ENCODE peak calls at places on chromosomes 2 and 18, in six cellular contexts. One of them, this sample, is unnamed.

GRCh38 chr2:145323512-145323911 is 803.6 kb upstream of the ZEB2 start:
- DNase-seq in A549: no peak
- DNase-seq in tibial nerve: no peak
- DNase-seq in IMR-90: peak; percentile 41
- DNase-seq in endodermal cell: no peak
- DNase-seq in body of pancreas: no peak
- DNase-seq in this sample: no peak

GRCh38 chr2:173264603-173265366 is 89.9 kb upstream of the CDCA7 start:
- DNase-seq in A549: no peak
- DNase-seq in tibial nerve: peak; percentile 17
- DNase-seq in IMR-90: no peak
- DNase-seq in endodermal cell: peak; percentile 51
- DNase-seq in body of pancreas: no peak
- DNase-seq in this sample: peak; percentile 50

GRCh38 chr18:12947355-12948054 is at the start of gene SEH1L:
- DNase-seq in A549: peak; percentile 61
- DNase-seq in tibial nerve: peak; percentile 98
- DNase-seq in IMR-90: peak; percentile 98
- DNase-seq in endodermal cell: peak; percentile 100
- DNase-seq in body of pancreas: peak; percentile 100
- DNase-seq in this sample: peak; percentile 99

GRCh38 chr2:36060133-36060532 is 295.4 kb upstream of the CRIM1 start:
- DNase-seq in A549: no peak
- DNase-seq in tibial nerve: no peak
- DNase-seq in IMR-90: no peak
- DNase-seq in endodermal cell: no peak
- DNase-seq in body of pancreas: no peak
- DNase-seq in this sample: no peak

GRCh38 chr2:233698740-233699139 is 6.0 kb downstream of the UGT1A6 start:
- DNase-seq in A549: no peak
- DNase-seq in tibial nerve: no peak
- DNase-seq in IMR-90: no peak
- DNase-seq in endodermal cell: no peak
- DNase-seq in body of pancreas: no peak
- DNase-seq in this sample: no peak

GRCh38 chr2:136141510-136142154 is 23.7 kb upstream of the CXCR4 start:
- DNase-seq in A549: no peak
- DNase-seq in tibial nerve: no peak
- DNase-seq in IMR-90: no peak
- DNase-seq in endodermal cell: no peak
- DNase-seq in body of pancreas: no peak
- DNase-seq in this sample: no peak

GRCh38 chr18:13680612-13681011 is 45.7 kb downstream of the FAM210A start:
- DNase-seq in A549: peak; percentile 7
- DNase-seq in tibial nerve: no peak
- DNase-seq in IMR-90: no peak
- DNase-seq in endodermal cell: peak; percentile 80
- DNase-seq in body of pancreas: no peak
- DNase-seq in this sample: peak; percentile 32

GRCh38 chr2:237691908-237692600 is 64.7 kb downstream of the LRRFIP1 start:
- DNase-seq in A549: peak; percentile 68
- DNase-seq in tibial nerve: peak; percentile 91
- DNase-seq in IMR-90: peak; percentile 80
- DNase-seq in endodermal cell: peak; percentile 98
- DNase-seq in body of pancreas: peak; percentile 93
- DNase-seq in this sample: peak; percentile 96

GRCh38 chr2:214069254-214069653 is 341.6 kb upstream of the VWC2L start:
- DNase-seq in A549: peak; percentile 52
- DNase-seq in tibial nerve: peak; percentile 5
- DNase-seq in IMR-90: peak; percentile 93
- DNase-seq in endodermal cell: no peak
- DNase-seq in body of pancreas: no peak
- DNase-seq in this sample: no peak

DNA sequence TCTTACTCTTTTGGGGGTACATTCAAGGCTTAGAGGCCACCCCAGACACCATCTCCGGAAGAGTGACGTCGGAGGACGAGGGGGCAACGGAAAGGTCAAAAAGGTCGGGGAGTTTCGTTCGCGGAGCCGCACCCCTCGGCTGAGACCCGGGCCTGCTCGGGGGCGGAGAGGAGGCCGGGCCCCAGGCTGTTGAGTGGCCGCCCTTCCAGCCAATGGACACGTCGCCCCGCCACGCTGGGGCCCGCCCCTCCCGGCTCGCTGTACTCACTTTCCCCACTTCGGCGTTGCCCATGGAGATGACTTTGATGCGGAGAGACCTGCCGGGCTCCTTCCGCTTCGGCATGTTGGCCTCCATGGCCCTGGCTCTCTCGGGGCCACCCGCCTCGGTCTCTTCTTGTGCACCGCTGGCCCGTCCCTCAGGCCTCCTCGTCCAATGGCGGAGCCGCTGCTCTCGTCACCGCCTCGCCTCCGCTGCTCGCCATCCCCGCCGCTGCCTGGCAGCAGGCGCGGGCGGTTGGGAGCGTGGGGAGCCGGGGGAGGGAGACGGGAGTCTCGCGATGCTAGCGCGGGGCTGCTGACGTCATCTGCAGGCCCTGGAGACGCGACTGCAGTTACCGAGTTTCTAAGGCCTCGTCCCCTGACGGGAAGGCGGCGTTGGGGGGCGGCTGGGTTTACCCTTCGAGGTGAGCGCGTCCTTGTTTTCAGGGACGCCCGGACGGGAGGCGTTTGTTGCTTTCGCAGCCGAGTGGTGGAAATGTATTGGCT is at the start of gene DNAJC27:
- DNase-seq in A549: peak; percentile 99
- DNase-seq in tibial nerve: peak; percentile 96
- DNase-seq in IMR-90: peak; percentile 98
- DNase-seq in endodermal cell: peak; percentile 98
- DNase-seq in body of pancreas: peak; percentile 98
- DNase-seq in this sample: peak; percentile 98
- TF ChIP-seq CTCF in A549: no peak
- TF ChIP-seq CTCF in tibial nerve: peak; percentile 45
- TF ChIP-seq CTCF in IMR-90: no peak
- TF ChIP-seq CTCF in endodermal cell: no peak
- TF ChIP-seq CTCF in body of pancreas: no peak
- TF ChIP-seq CTCF in this sample: no peak

GRCh38 chr2:112121682-112122254 is 16.4 kb upstream of the FBLN7 start:
- DNase-seq in A549: peak; percentile 12
- DNase-seq in tibial nerve: peak; percentile 64
- DNase-seq in IMR-90: peak; percentile 66
- DNase-seq in endodermal cell: peak; percentile 57
- DNase-seq in body of pancreas: peak; percentile 27
- DNase-seq in this sample: no peak

DNA sequence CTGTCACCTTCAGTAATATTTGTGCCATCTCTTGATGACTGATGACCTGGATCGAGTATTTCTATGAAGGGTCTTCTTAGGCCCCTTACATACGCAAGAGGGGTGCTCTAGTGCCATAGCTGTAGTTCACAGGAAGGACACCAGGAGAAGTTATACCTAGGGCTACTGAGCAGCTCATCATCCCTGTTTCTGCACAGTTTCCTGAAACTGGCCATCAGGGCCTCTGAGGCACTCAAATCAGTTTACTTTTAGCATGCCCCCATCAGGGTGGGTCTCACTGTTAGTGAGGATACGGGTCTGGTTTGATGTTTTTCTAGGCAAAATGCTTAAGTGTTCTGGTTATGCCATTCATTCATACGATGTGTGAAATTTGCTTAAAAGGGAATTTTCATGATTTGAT is 20.0 kb upstream of the FBLN7 start:
- DNase-seq in A549: no peak
- DNase-seq in tibial nerve: no peak
- DNase-seq in IMR-90: no peak
- DNase-seq in endodermal cell: no peak
- DNase-seq in body of pancreas: no peak
- DNase-seq in this sample: no peak
- TF ChIP-seq CTCF in A549: no peak
- TF ChIP-seq CTCF in tibial nerve: no peak
- TF ChIP-seq CTCF in IMR-90: no peak
- TF ChIP-seq CTCF in endodermal cell: peak; percentile 64
- TF ChIP-seq CTCF in body of pancreas: no peak
- TF ChIP-seq CTCF in this sample: no peak

GRCh38 chr2:126359494-126359893 is 296.5 kb upstream of the GYPC start:
- DNase-seq in A549: no peak
- DNase-seq in tibial nerve: peak; percentile 10
- DNase-seq in IMR-90: peak; percentile 4
- DNase-seq in endodermal cell: no peak
- DNase-seq in body of pancreas: no peak
- DNase-seq in this sample: peak; percentile 18
- TF ChIP-seq CTCF in A549: no peak
- TF ChIP-seq CTCF in tibial nerve: no peak
- TF ChIP-seq CTCF in IMR-90: peak; percentile 32
- TF ChIP-seq CTCF in endodermal cell: peak; percentile 66
- TF ChIP-seq CTCF in body of pancreas: no peak
- TF ChIP-seq CTCF in this sample: peak; percentile 17

GRCh38 chr2:43132523-43133301 is 93.7 kb downstream of the ZFP36L2 start:
- DNase-seq in A549: no peak
- DNase-seq in tibial nerve: no peak
- DNase-seq in IMR-90: no peak
- DNase-seq in endodermal cell: peak; percentile 42
- DNase-seq in body of pancreas: no peak
- DNase-seq in this sample: peak; percentile 56

GRCh38 chr2:43129676-43130547 is 96.5 kb downstream of the ZFP36L2 start:
- DNase-seq in A549: no peak
- DNase-seq in tibial nerve: no peak
- DNase-seq in IMR-90: peak; percentile 43
- DNase-seq in endodermal cell: peak; percentile 40
- DNase-seq in body of pancreas: no peak
- DNase-seq in this sample: peak; percentile 19

GRCh38 chr2:43131890-43132522 is 94.4 kb downstream of the ZFP36L2 start:
- DNase-seq in A549: no peak
- DNase-seq in tibial nerve: no peak
- DNase-seq in IMR-90: no peak
- DNase-seq in endodermal cell: peak; percentile 36
- DNase-seq in body of pancreas: no peak
- DNase-seq in this sample: peak; percentile 15

GRCh38 chr2:43130548-43130875 is 95.9 kb downstream of the ZFP36L2 start:
- DNase-seq in A549: no peak
- DNase-seq in tibial nerve: no peak
- DNase-seq in IMR-90: no peak
- DNase-seq in endodermal cell: peak; percentile 40
- DNase-seq in body of pancreas: no peak
- DNase-seq in this sample: peak; percentile 15

GRCh38 chr2:43131051-43131889 is 95.1 kb downstream of the ZFP36L2 start:
- DNase-seq in A549: peak; percentile 96
- DNase-seq in tibial nerve: peak; percentile 65
- DNase-seq in IMR-90: peak; percentile 92
- DNase-seq in endodermal cell: peak; percentile 73
- DNase-seq in body of pancreas: peak; percentile 87
- DNase-seq in this sample: peak; percentile 78
- TF ChIP-seq CTCF in A549: peak; percentile 89
- TF ChIP-seq CTCF in tibial nerve: peak; percentile 47
- TF ChIP-seq CTCF in IMR-90: peak; percentile 34
- TF ChIP-seq CTCF in endodermal cell: peak; percentile 64
- TF ChIP-seq CTCF in body of pancreas: no peak
- TF ChIP-seq CTCF in this sample: peak; percentile 48

DNA sequence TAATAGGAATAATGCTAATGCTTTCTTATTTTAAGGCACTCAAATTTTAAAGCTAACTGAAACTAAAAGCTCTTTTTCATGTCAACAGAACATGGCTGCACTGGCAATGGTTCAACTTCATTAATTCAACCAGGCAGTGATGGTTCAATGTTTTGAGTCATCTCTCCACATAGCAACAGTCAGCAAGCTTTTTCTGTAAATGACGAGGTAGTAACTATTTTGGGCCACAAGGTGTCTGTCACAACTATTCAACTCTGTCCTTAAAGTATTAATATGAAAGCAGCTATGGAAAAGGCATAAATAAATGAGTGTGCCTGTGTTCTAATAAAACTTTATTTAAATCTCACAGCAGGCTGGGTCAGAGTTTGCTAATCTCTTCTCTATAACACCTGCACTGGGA is 1425.6 kb upstream of the PIK3C3 start:
- DNase-seq in A549: no peak
- DNase-seq in tibial nerve: no peak
- DNase-seq in IMR-90: peak; percentile 16
- DNase-seq in endodermal cell: no peak
- DNase-seq in body of pancreas: no peak
- DNase-seq in this sample: no peak
- TF ChIP-seq CTCF in A549: no peak
- TF ChIP-seq CTCF in tibial nerve: no peak
- TF ChIP-seq CTCF in IMR-90: peak; percentile 9
- TF ChIP-seq CTCF in endodermal cell: peak; percentile 71
- TF ChIP-seq CTCF in body of pancreas: no peak
- TF ChIP-seq CTCF in this sample: no peak

DNA sequence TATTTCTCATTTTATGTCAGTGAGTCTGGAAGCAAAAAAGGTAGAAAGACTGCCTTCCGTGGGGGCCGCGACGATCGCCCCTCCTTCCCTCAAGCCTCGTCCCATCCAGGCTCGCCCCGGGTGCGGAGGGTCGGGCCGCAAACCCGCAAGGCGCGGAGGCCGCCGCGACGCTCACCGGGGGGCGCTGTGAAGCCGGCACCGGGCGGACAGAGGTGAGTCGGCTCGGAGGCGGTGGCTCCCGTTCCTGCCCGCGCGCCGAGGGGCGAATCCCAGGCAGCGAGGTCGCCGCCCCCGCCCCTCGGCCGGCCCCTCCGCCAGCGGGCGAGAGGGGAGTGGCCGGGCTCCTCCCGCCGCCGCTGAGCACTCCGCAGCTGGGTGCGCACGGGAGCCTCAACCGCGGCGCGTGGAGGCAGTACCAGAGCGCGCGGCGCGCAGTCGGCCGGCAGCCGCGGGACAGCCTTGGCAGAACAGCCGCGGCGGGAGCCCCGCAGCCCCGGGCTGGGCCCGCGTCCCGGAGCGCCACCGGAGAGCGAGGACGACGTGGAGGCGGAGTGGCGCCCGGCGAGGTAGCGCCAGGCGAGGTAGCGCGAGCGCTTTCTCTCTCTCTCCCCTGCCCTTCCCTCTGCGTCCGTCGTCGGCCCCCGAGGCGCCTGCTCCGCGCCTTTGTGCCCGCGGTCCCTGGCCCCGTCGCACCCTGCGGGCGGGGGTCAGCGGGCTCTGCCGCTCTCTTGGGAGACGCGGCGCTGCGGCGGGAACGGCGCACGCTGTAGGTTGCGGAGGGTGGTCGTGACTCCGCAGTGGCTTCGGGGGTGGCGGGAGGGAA is at the start of gene MYO1B:
- DNase-seq in A549: peak; percentile 58
- DNase-seq in tibial nerve: peak; percentile 21
- DNase-seq in IMR-90: peak; percentile 74
- DNase-seq in endodermal cell: peak; percentile 94
- DNase-seq in body of pancreas: peak; percentile 87
- DNase-seq in this sample: peak; percentile 41
- TF ChIP-seq CTCF in A549: peak; percentile 75
- TF ChIP-seq CTCF in tibial nerve: peak; percentile 71
- TF ChIP-seq CTCF in IMR-90: peak; percentile 61
- TF ChIP-seq CTCF in endodermal cell: peak; percentile 60
- TF ChIP-seq CTCF in body of pancreas: peak; percentile 72
- TF ChIP-seq CTCF in this sample: peak; percentile 30

This sample was measured in GM10248.